ENCODE peak calls at places on chromosomes 2 and 18, in four cellular contexts. S is left lung, B is AG10803, G is cardiac fibroblast. M is an unnamed sample.

GRCh38 chr2:150802648-150803047 is 315.2 kb upstream of the RND3 start:
- DNase-seq in S (no peak), G (no peak), B (no peak), M (no peak)

GRCh38 chr2:177397501-177398289 is 5.1 kb downstream of the AGPS start:
- DNase-seq in S (peak), G (peak), B (peak), M (peak)

GRCh38 chr2:95332036-95332435 is 34.9 kb downstream of the KCNIP3 start:
- DNase-seq in G (no peak), S (no peak), B (no peak), M (no peak)

GRCh38 chr2:218323526-218324472 is 31.5 kb upstream of the TMBIM1 start:
- DNase-seq in B (peak), S (peak), G (peak), M (no peak)

GRCh38 chr2:16870677-16871076 is 205.0 kb upstream of the CYRIA start:
- DNase-seq in G (no peak), S (no peak), B (no peak), M (no peak)

GRCh38 chr2:23662941-23663729 is 263.8 kb downstream of the ATAD2B start:
- DNase-seq in B (no peak), G (no peak), S (no peak), M (no peak)

GRCh38 chr18:9079863-9080528 is 22.5 kb upstream of the NDUFV2 start:
- DNase-seq in S (no peak), G (no peak), B (no peak), M (no peak)

GRCh38 chr18:34981487-34981886 is 59.7 kb upstream of the MAPRE2 start:
- DNase-seq in G (no peak), B (no peak), S (no peak), M (no peak)

GRCh38 chr18:8548186-8548585 is 61.1 kb upstream of the RAB12 start:
- DNase-seq in S (no peak), G (peak), B (peak), M (no peak)

GRCh38 chr2:219451626-219452360 is 17.1 kb downstream of the SPEG start:
- DNase-seq in S (no peak), B (no peak), G (peak), M (no peak)

GRCh38 chr2:129396980-129397599 is 582.4 kb upstream of the RAB6C start:
- DNase-seq in B (peak), G (peak), S (no peak), M (no peak)

GRCh38 chr2:74577448-74577847 is 22.9 kb downstream of the DOK1 start:
- DNase-seq in G (peak), S (no peak), B (peak), M (no peak)

GRCh38 chr2:216635701-216636541 is 2.7 kb downstream of the IGFBP2 start:
- DNase-seq in G (no peak), S (no peak), B (no peak), M (no peak)

GRCh38 chr2:165497659-165498306 is 28.3 kb downstream of the CSRNP3 start:
- DNase-seq in B (no peak), G (no peak), S (no peak), M (no peak)

GRCh38 chr2:201396595-201396994 is 39.5 kb upstream of the FLACC1 start:
- DNase-seq in G (peak), B (no peak), S (no peak), M (no peak)

DNA sequence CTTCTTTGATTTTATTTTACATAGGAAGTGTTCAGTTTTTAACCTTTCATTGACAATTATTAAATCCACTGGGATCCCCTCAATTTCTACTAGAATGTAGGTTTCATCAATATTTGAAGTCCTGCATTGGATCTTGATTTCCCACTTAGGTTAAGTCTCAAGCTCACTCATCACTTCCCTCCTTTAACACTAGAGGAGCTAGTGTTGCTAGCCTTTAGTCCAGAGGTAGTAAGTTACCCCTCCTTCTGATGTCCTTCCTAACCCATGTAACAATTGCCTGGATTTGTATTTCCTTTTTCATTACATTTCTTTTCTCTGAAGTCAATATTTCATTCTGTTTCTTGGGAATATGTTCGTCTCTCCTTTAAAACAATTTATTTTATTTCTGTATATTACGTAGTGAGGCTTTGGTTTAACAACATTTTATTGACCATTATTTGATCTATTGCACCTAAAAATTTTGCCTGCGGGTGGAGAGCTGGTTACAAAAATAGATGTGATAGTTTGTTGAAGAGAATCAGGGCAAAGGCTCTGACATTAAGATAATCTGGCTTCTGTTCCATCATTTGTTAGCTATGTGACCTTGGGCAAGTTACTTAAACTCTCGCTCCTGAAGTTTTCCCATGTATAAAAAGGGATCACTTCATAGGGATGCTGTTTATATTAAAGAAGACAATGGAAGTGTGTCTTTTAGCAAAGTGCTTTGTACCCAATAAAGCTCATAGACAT is 833.0 kb downstream of the SLC4A3 start:
- DNase-seq in S (no peak), G (peak), B (no peak), M (peak)
- TF ChIP-seq CTCF in S (no peak), G (peak), B (peak), M (peak)

DNA sequence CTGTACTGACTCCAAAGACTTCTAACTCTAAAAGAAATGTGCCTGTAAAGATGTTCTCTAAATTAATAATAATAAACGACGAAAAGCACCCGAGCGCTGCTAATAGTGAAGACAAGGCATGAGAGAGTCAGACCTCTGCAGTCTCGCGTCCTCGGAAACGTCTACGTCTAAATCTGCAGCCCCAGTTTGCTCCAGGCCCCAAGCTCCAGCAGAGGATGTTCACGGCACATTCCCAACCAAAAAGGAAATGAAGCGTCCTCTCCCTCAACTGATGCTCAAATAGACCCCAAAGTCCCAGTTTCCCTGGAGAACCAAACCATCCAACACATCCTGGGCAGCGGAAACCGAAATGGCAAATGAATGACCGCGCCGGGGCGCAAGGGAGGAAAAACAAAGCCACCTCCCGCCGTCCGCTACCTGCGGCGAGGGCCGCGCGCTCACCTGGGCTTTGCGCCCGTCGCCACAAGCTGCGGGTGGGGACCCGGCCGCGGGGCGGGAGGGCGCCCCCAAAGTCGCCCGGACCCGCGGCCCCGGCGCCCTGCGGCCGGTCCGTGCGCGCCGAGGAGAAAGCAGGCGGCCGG is 47.1 kb upstream of the CCDC150 start:
- DNase-seq in S (no peak), G (peak), B (peak), M (peak)
- TF ChIP-seq CTCF in S (no peak), G (peak), B (peak), M (peak)

GRCh38 chr2:37228788-37229187 is 2.6 kb downstream of the CEBPZ start:
- DNase-seq in B (no peak), S (no peak), G (no peak), M (no peak)

GRCh38 chr2:37223131-37223530 is 8.3 kb downstream of the CEBPZ start:
- DNase-seq in S (no peak), B (no peak), G (no peak), M (no peak)

GRCh38 chr2:37224063-37224462 is 7.3 kb downstream of the CEBPZ start:
- DNase-seq in B (no peak), G (no peak), S (no peak), M (no peak)

GRCh38 chr2:37230581-37230980 is 815 bp downstream of the CEBPZ start:
- DNase-seq in S (no peak), G (peak), B (peak), M (no peak)

GRCh38 chr2:37226863-37227262 is 4.5 kb downstream of the CEBPZ start:
- DNase-seq in B (no peak), G (no peak), S (no peak), M (no peak)
- TF ChIP-seq CTCF in B (no peak), G (no peak), S (no peak), M (no peak)

DNA sequence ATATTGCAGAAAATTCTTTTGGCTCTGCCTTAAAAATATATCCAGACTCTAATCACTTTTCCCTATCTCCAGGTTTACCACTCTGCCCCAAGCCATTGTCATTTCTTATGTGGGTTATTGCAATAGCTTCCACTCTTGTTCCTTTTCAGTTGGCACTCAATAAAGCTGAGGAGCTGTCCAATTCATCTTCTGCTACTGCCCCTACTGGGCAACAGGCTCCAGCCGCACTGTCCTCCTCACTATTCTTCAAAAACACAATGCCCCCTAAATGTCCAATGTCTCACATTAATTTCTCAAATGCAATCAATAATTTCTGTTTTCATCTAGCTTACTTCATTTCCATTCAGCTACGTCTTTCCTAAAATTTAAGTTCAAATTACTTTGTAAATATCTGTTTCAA is 1262.5 kb upstream of the CDH2 start:
- DNase-seq in B (no peak), G (no peak), S (no peak), M (no peak)
- TF ChIP-seq CTCF in B (peak), G (peak), S (no peak), M (peak)

M was measured in HFFc6.